ENCODE peak calls at places on chromosomes 1 and 21, in four cellular contexts. C is breast epithelium, U is sigmoid colon, I is cardiac muscle cell. G is an unnamed sample.
A peak's percentile ranks its signal among the peaks of the same experiment; 100 is the strongest.

GRCh38 chr1:106727171-106727570 is 329.3 kb upstream of the PRMT6 start:
- DNase-seq in I (peak; percentile 63), C (no peak), U (no peak), G (no peak)

GRCh38 chr1:210400043-210400840 is 71.5 kb downstream of the HHAT start:
- DNase-seq in C (peak; percentile 56), U (peak; percentile 70), I (peak; percentile 71), G (no peak)

GRCh38 chr1:239896980-239897379 is 194.7 kb upstream of the FMN2 start:
- DNase-seq in U (no peak), C (no peak), I (no peak), G (no peak)

GRCh38 chr1:26277719-26278118 is 2.2 kb upstream of the SH3BGRL3 start:
- DNase-seq in C (no peak), U (no peak), I (no peak), G (no peak)

GRCh38 chr1:156726549-156727226 is 1.6 kb upstream of the METTL25B start:
- DNase-seq in C (no peak), I (peak; percentile 65), U (no peak), G (peak; percentile 57)

GRCh38 chr1:47585141-47585902 is 147.5 kb downstream of the FOXD2 start:
- DNase-seq in U (no peak), C (no peak), I (no peak), G (peak; percentile 5)

GRCh38 chr1:216903389-216903754 is 180.1 kb upstream of the ESRRG start:
- DNase-seq in U (no peak), I (no peak), C (no peak), G (no peak)

GRCh38 chr1:156676820-156677615 is at the start of gene NES:
- DNase-seq in U (peak; percentile 89), I (peak; percentile 91), C (no peak), G (peak; percentile 58)

GRCh38 chr1:220785166-220786056 is 1.3 kb upstream of the MTARC1 start:
- DNase-seq in U (peak; percentile 32), I (no peak), C (no peak), G (no peak)

GRCh38 chr1:167221126-167221803 is 579 bp downstream of the POU2F1 start:
- DNase-seq in C (no peak), I (peak; percentile 73), U (no peak), G (peak; percentile 22)

GRCh38 chr1:210747112-210747511 is 386.8 kb downstream of the KCNH1 start:
- DNase-seq in U (no peak), C (no peak), I (no peak), G (no peak)

GRCh38 chr1:25743164-25744139 is 56.5 kb upstream of the SELENON start:
- DNase-seq in I (no peak), U (peak; percentile 97), C (peak; percentile 63), G (peak; percentile 98)

GRCh38 chr1:198937231-198938031 is 298.6 kb downstream of the PTPRC start:
- DNase-seq in U (no peak), I (peak; percentile 51), C (no peak), G (no peak)

GRCh38 chr1:198364471-198364870 is 176.0 kb downstream of the ATP6V1G3 start:
- DNase-seq in C (no peak), U (no peak), I (no peak), G (no peak)

GRCh38 chr21:26965091-26965566 is 1.8 kb downstream of the ADAMTS5 start:
- DNase-seq in C (no peak), I (no peak), U (no peak), G (no peak)

GRCh38 chr21:26964379-26964778 is 2.5 kb downstream of the ADAMTS5 start:
- DNase-seq in C (peak; percentile 56), I (no peak), U (peak; percentile 92), G (peak; percentile 73)

GRCh38 chr21:26965567-26966359 is 1.1 kb downstream of the ADAMTS5 start:
- DNase-seq in I (peak; percentile 56), C (peak; percentile 51), U (peak; percentile 84), G (peak; percentile 40)

GRCh38 chr21:26966360-26966977 is 419 bp downstream of the ADAMTS5 start:
- DNase-seq in U (peak; percentile 69), I (peak; percentile 52), C (no peak), G (peak; percentile 52)

GRCh38 chr21:26966978-26967913 is at the start of gene ADAMTS5:
- DNase-seq in I (peak; percentile 58), C (peak; percentile 53), U (peak; percentile 77), G (peak; percentile 59)
- H3K27ac ChIP-seq in I (no peak within 1 kb of the TSS), C (peak within 1 kb of the TSS; percentile 87), U (peak within 1 kb of the TSS; percentile 75), G (peak within 1 kb of the TSS; percentile 70)

GRCh38 chr21:32844653-32845443 is 73.3 kb upstream of the PAXBP1 start:
- DNase-seq in I (no peak), C (no peak), U (no peak), G (no peak)
- H3K27ac ChIP-seq in I (no peak overlapping the region), C (no peak overlapping the region), U (no peak overlapping the region), G (no peak overlapping the region)

GRCh38 chr1:24349891-24350290 is 30.7 kb downstream of the GRHL3 start:
- DNase-seq in U (no peak), I (no peak), C (no peak), G (no peak)

GRCh38 chr1:24353292-24353891 is 34.2 kb downstream of the GRHL3 start:
- DNase-seq in I (no peak), U (no peak), C (no peak), G (no peak)

GRCh38 chr1:24348196-24348595 is 29.0 kb downstream of the GRHL3 start:
- DNase-seq in I (no peak), C (no peak), U (no peak), G (no peak)

GRCh38 chr1:24351918-24352637 is 32.9 kb downstream of the GRHL3 start:
- DNase-seq in I (no peak), U (no peak), C (no peak), G (no peak)

GRCh38 chr1:24351247-24351646 is 32.1 kb downstream of the GRHL3 start:
- DNase-seq in U (no peak), C (no peak), I (no peak), G (no peak)
- H3K27ac ChIP-seq in U (no peak overlapping the region), C (no peak overlapping the region), I (no peak overlapping the region), G (no peak overlapping the region)

GRCh38 chr1:84825161-84825560 is 67.8 kb downstream of the LPAR3 start:
- DNase-seq in I (no peak), C (no peak), U (no peak), G (no peak)
- H3K27ac ChIP-seq in I (no peak overlapping the region), C (no peak overlapping the region), U (no peak overlapping the region), G (no peak overlapping the region)

DNA sequence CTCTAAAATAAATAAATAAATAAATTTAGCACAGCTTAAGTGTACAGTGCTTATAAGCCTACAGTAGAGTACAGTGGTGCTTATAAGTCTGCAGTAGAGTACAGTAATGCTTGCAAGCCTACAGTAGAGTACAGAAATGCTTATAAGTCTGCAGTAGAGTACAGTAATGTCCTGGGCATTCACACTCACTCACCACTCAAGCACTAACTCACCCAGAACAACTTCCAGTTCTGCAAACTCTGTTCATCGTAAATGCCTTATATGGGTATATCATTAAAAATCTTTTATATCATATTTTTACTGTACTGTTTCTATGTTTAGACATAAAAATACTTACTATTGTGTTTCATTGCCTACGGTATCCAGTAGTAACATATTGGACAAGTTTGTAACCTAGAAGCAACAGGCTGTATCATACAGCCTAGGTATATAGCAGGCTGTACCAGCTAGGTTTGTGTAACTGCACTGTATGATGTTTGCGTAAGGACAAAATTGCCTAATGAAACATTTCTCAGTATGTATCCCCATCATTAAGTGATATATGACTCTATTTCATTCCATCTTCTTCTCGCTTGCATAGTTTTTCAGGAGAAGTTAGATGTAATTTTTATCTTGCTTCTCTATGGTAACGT is 14.0 kb upstream of the S100B start:
- DNase-seq in U (no peak), C (no peak), I (no peak), G (no peak)
- H3K27ac ChIP-seq in U (no peak overlapping the region), C (no peak overlapping the region), I (no peak overlapping the region), G (no peak overlapping the region)

GRCh38 chr1:159957824-159958268 is 3.8 kb upstream of the SLAMF9 start:
- DNase-seq in U (no peak), C (no peak), I (no peak), G (no peak)
- H3K27ac ChIP-seq in U (no peak overlapping the region), C (no peak overlapping the region), I (no peak overlapping the region), G (no peak overlapping the region)

GRCh38 chr1:172397221-172397620 is 23.3 kb upstream of the C1orf105 start:
- DNase-seq in C (no peak), U (no peak), I (no peak), G (no peak)

GRCh38 chr1:172399369-172400072 is 21.0 kb upstream of the C1orf105 start:
- DNase-seq in C (no peak), I (peak; percentile 13), U (peak; percentile 90), G (peak; percentile 76)

GRCh38 chr1:172397633-172398032 is 22.9 kb upstream of the C1orf105 start:
- DNase-seq in U (no peak), C (no peak), I (no peak), G (no peak)

GRCh38 chr1:172400073-172400737 is 20.3 kb upstream of the C1orf105 start:
- DNase-seq in U (no peak), I (no peak), C (no peak), G (no peak)

GRCh38 chr1:172398193-172398592 is 22.3 kb upstream of the C1orf105 start:
- DNase-seq in C (no peak), I (no peak), U (peak; percentile 76), G (no peak)
- H3K27ac ChIP-seq in C (peak overlapping the region; percentile 69), I (no peak overlapping the region), U (peak overlapping the region; percentile 68), G (peak overlapping the region; percentile 74)

G was measured in tibial artery.